ENCODE peak calls at places on chromosomes 1 and 21, in four cellular contexts. A is pancreas, Q is IMR-90, D is Peyer's patch. K is an unnamed sample.

GRCh38 chr21:42056996-42057689 is 14.0 kb upstream of the UMODL1 start:
- DNase-seq in A (peak), Q (peak), D (no peak), K (no peak)

GRCh38 chr1:117754061-117754969 is 148.5 kb downstream of the TENT5C start:
- DNase-seq in D (peak), Q (peak), A (peak), K (peak)

GRCh38 chr1:228236744-228237143 is 28.9 kb downstream of the OBSCN start:
- DNase-seq in D (no peak), A (no peak), Q (peak), K (no peak)

GRCh38 chr1:172390620-172391491 is 29.6 kb upstream of the C1orf105 start:
- DNase-seq in A (no peak), D (peak), Q (no peak), K (no peak)

GRCh38 chr21:20644552-20644951 is 353.7 kb upstream of the NCAM2 start:
- DNase-seq in A (no peak), D (no peak), Q (no peak), K (no peak)

GRCh38 chr21:36859744-36860501 is 106.5 kb downstream of the HLCS start:
- DNase-seq in Q (peak), D (peak), A (peak), K (peak)

GRCh38 chr1:37794372-37795339 is 1.0 kb downstream of the MANEAL start:
- DNase-seq in Q (no peak), D (no peak), A (no peak), K (no peak)

GRCh38 chr1:117146067-117146466 is 24.5 kb upstream of the TRIM45 start:
- DNase-seq in A (no peak), Q (no peak), D (no peak), K (no peak)

GRCh38 chr1:93778457-93778856 is 96.8 kb upstream of the BCAR3 start:
- DNase-seq in A (no peak), Q (no peak), D (no peak), K (no peak)
- H3K27ac ChIP-seq in A (no peak), Q (no peak), D (no peak), K (no peak)

DNA sequence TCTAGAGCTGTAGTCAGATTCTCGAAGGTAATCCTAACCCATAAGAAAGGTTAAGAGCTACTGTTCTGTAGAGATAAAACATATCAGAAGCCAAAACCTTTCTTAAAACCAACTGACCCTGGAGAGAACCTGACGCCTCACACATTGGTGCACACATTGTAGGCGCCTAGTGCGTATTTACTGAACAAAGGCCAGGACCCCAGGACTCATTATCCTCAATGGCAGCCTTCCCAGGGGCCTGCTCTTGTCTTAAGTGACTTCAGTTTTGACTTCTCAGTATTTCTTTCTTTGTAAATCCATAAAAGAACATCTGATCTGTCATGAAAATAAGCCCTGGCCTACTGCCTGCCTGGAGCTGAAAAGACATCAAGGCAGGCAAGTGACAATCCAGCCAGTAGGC is 27.6 kb downstream of the ABCA4 start:
- DNase-seq in D (no peak), Q (no peak), A (no peak), K (no peak)
- H3K27ac ChIP-seq in D (peak), Q (peak), A (no peak), K (no peak)

GRCh38 chr1:109502368-109502851 is 7.1 kb downstream of the AMIGO1 start:
- DNase-seq in Q (no peak), A (no peak), D (peak), K (peak)
- H3K27ac ChIP-seq in Q (no peak), A (no peak), D (no peak), K (peak)

GRCh38 chr1:197807739-197808453 is 32.6 kb upstream of the DENND1B start:
- DNase-seq in A (no peak), Q (no peak), D (no peak), K (no peak)
- H3K27ac ChIP-seq in A (no peak), Q (no peak), D (no peak), K (no peak)

GRCh38 chr1:57724535-57724934 is 300.7 kb upstream of the DAB1 start:
- DNase-seq in A (no peak), D (no peak), Q (no peak), K (no peak)
- H3K27ac ChIP-seq in A (no peak), D (no peak), Q (no peak), K (no peak)

DNA sequence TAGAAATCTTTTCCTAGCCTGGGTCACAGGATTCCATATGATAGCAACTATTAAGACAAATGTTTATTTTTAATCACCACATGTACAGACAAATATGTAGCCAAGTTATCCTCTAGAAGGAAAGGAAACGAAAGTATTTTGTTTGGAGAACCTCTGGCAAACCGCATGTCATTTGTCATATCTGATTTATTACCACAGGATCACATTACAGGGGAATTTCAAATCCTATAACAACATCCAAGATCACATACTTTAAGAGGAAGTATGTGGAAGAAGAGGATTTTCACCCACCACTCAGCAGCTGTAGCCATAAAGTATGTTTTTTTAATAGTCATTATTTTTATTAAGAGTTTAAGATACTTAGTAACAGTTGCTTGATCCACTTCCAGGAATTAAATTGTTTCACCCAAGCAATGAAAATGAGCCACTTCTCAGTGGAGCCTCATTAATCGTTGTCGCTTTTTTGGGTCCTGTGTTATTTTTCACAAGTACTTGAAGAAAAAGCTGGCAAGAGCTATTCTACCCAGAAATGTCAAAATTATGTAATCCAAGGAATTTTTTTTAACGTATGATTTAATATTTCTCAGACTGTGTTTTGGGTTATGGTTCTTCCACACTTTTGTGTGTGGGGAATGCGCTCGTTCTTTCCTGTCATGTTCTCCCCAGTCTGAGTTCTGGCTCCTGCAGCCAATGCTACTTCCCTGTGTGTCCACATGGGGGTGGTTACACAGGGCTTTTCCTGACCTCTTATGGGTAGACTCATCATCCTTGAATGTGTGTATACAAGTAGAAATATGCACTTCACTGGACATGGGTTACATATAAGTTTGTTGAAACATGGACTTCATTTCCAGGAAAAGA is 6.9 kb downstream of the SERTAD4 start:
- DNase-seq in Q (peak), D (no peak), A (peak), K (no peak)
- H3K27ac ChIP-seq in Q (no peak), D (no peak), A (no peak), K (no peak)

GRCh38 chr1:185787238-185787637 is 53.0 kb downstream of the HMCN1 start:
- DNase-seq in D (no peak), A (no peak), Q (no peak), K (no peak)
- H3K27ac ChIP-seq in D (no peak), A (no peak), Q (no peak), K (no peak)

GRCh38 chr1:62687421-62687902 is 724 bp downstream of the DOCK7 start:
- DNase-seq in Q (peak), A (peak), D (peak), K (peak)
- H3K27ac ChIP-seq in Q (peak), A (peak), D (peak), K (no peak)

GRCh38 chr1:231828182-231828920 is 201.8 kb downstream of the DISC1 start:
- DNase-seq in D (no peak), A (no peak), Q (peak), K (no peak)
- H3K27ac ChIP-seq in D (no peak), A (no peak), Q (no peak), K (no peak)

GRCh38 chr1:206784471-206784903 is 12.2 kb upstream of the IL10 start:
- DNase-seq in A (no peak), Q (no peak), D (peak), K (peak)
- H3K27ac ChIP-seq in A (no peak), Q (no peak), D (no peak), K (peak)

K was measured in CD4-positive, CD25-positive, alpha-beta regulatory T cell.